ENCODE peak calls at places on chromosomes 2 and 18, in six cellular contexts. D is ACHN; L is heart left ventricle; T is activated naive CD4-positive, alpha-beta T cell treated with Interleukin-2 at 50 U/mL for 16 hours; F is left ventricle myocardium inferior; U is left cardiac atrium. Q is an unnamed sample.

GRCh38 chr2:68193144-68193543 is 35.5 kb downstream of the PNO1 start:
- DNase-seq in L (no peak), U (no peak), F (no peak), T (no peak), D (peak; percentile 18), Q (no peak)

GRCh38 chr2:12169721-12170120 is 423.3 kb downstream of the LPIN1 start:
- DNase-seq in T (peak; percentile 6), F (peak; percentile 39), D (no peak), U (peak; percentile 62), L (peak; percentile 63), Q (no peak)

GRCh38 chr18:995641-996040 is 91.0 kb downstream of the ADCYAP1 start:
- DNase-seq in L (no peak), T (no peak), U (no peak), F (no peak), D (no peak), Q (no peak)

GRCh38 chr2:188833799-188834198 is 140.4 kb upstream of the COL3A1 start:
- DNase-seq in F (no peak), L (no peak), T (no peak), U (no peak), D (no peak), Q (no peak)

GRCh38 chr2:67240507-67240906 is 156.6 kb upstream of the ETAA1 start:
- DNase-seq in T (no peak), F (no peak), U (no peak), L (no peak), D (no peak), Q (no peak)

GRCh38 chr2:105783151-105783738 is 38.5 kb downstream of the NCK2 start:
- DNase-seq in F (no peak), D (no peak), U (no peak), T (no peak), L (no peak), Q (no peak)

GRCh38 chr18:55328301-55328700 is 259.7 kb downstream of the TCF4 start:
- DNase-seq in F (no peak), T (no peak), L (no peak), U (no peak), D (no peak), Q (no peak)

GRCh38 chr2:12303181-12304030 is 413.3 kb upstream of the TRIB2 start:
- DNase-seq in F (no peak), T (peak; percentile 22), L (no peak), U (no peak), D (no peak), Q (no peak)

GRCh38 chr18:44680271-44681038 is at the start of gene SETBP1:
- DNase-seq in T (peak; percentile 36), U (peak; percentile 78), L (peak; percentile 82), D (peak; percentile 8), F (peak; percentile 66), Q (peak; percentile 40)

GRCh38 chr2:101152195-101153076 is 1.3 kb upstream of the TBC1D8 start:
- DNase-seq in L (peak; percentile 66), T (no peak), D (peak; percentile 62), F (peak; percentile 35), U (peak; percentile 50), Q (no peak)

GRCh38 chr2:10935953-10936942 is 24.5 kb downstream of the KCNF1 start:
- DNase-seq in U (no peak), D (peak; percentile 93), F (no peak), L (no peak), T (no peak), Q (peak; percentile 85)

GRCh38 chr2:190069936-190070696 is 7.6 kb upstream of the MSTN start:
- DNase-seq in F (no peak), D (peak; percentile 84), T (no peak), U (no peak), L (no peak), Q (no peak)

GRCh38 chr2:207782238-207783030 is 12.7 kb upstream of the FZD5 start:
- DNase-seq in F (no peak), U (no peak), D (no peak), T (no peak), L (no peak), Q (no peak)

GRCh38 chr18:48745293-48745692 is 205.5 kb downstream of the SMAD7 start:
- DNase-seq in U (no peak), D (no peak), L (no peak), F (no peak), T (no peak), Q (no peak)

GRCh38 chr2:39948016-39948719 is 169.1 kb upstream of the THUMPD2 start:
- DNase-seq in F (no peak), D (no peak), U (no peak), L (no peak), T (no peak), Q (no peak)

GRCh38 chr2:61949458-61950107 is 44.1 kb downstream of the COMMD1 start:
- DNase-seq in L (no peak), U (no peak), T (no peak), D (no peak), F (no peak), Q (no peak)

GRCh38 chr2:199988176-199988575 is 32.8 kb downstream of the MAIP1 start:
- DNase-seq in T (no peak), U (no peak), D (no peak), L (no peak), F (no peak), Q (no peak)

GRCh38 chr2:239587311-239587731 is 186.5 kb upstream of the HDAC4 start:
- DNase-seq in F (no peak), D (no peak), T (no peak), U (no peak), L (no peak), Q (no peak)

GRCh38 chr2:218152777-218153176 is 14.0 kb downstream of the CXCR1 start:
- DNase-seq in L (no peak), D (no peak), U (no peak), T (no peak), F (no peak), Q (no peak)